ENCODE peak calls at places on chromosomes 13 and 19, in four cellular contexts. One of them, this sample, is unnamed.
A peak's percentile ranks its signal among the peaks of the same experiment; 100 is the strongest.

GRCh38 chr13:72638059-72638815 is 89.2 kb downstream of the MZT1 start:
- DNase-seq in CD4-positive, CD25-positive, alpha-beta regulatory T cell: no peak
- DNase-seq in fibroblast of lung: peak; percentile 53
- DNase-seq in aorta: no peak
- DNase-seq in this sample: no peak

GRCh38 chr13:99218545-99218944 is 17.9 kb downstream of the UBAC2 start:
- DNase-seq in CD4-positive, CD25-positive, alpha-beta regulatory T cell: no peak
- DNase-seq in aorta: no peak
- DNase-seq in fibroblast of lung: peak; percentile 19
- DNase-seq in this sample: peak; percentile 78

GRCh38 chr13:37587236-37587635 is 11.3 kb downstream of the POSTN start:
- DNase-seq in aorta: no peak
- DNase-seq in fibroblast of lung: no peak
- DNase-seq in CD4-positive, CD25-positive, alpha-beta regulatory T cell: no peak
- DNase-seq in this sample: no peak

GRCh38 chr13:36343766-36344165 is 2.4 kb downstream of the SPART start:
- DNase-seq in aorta: no peak
- DNase-seq in fibroblast of lung: no peak
- DNase-seq in CD4-positive, CD25-positive, alpha-beta regulatory T cell: no peak
- DNase-seq in this sample: no peak

GRCh38 chr13:47707414-47707813 is 293.7 kb downstream of the SUCLA2 start:
- DNase-seq in fibroblast of lung: no peak
- DNase-seq in CD4-positive, CD25-positive, alpha-beta regulatory T cell: no peak
- DNase-seq in aorta: no peak
- DNase-seq in this sample: no peak

GRCh38 chr19:49887653-49888477 is 8.8 kb downstream of the IL4I1 start:
- DNase-seq in aorta: no peak
- DNase-seq in CD4-positive, CD25-positive, alpha-beta regulatory T cell: no peak
- DNase-seq in fibroblast of lung: no peak
- DNase-seq in this sample: no peak

GRCh38 chr13:105031306-105031705 is 1504.2 kb downstream of the EFNB2 start:
- DNase-seq in aorta: no peak
- DNase-seq in fibroblast of lung: no peak
- DNase-seq in CD4-positive, CD25-positive, alpha-beta regulatory T cell: no peak
- DNase-seq in this sample: no peak

GRCh38 chr13:29801737-29802305 is 48.6 kb downstream of the UBL3 start:
- DNase-seq in fibroblast of lung: no peak
- DNase-seq in aorta: no peak
- DNase-seq in CD4-positive, CD25-positive, alpha-beta regulatory T cell: no peak
- DNase-seq in this sample: no peak

GRCh38 chr13:20473139-20473538 is 52.5 kb downstream of the CRYL1 start:
- DNase-seq in CD4-positive, CD25-positive, alpha-beta regulatory T cell: no peak
- DNase-seq in aorta: no peak
- DNase-seq in fibroblast of lung: no peak
- DNase-seq in this sample: no peak

GRCh38 chr13:34207334-34207733 is 389.4 kb downstream of the RFC3 start:
- DNase-seq in CD4-positive, CD25-positive, alpha-beta regulatory T cell: no peak
- DNase-seq in aorta: peak; percentile 56
- DNase-seq in fibroblast of lung: peak; percentile 94
- DNase-seq in this sample: peak; percentile 29

GRCh38 chr19:55641376-55642152 is 762 bp downstream of the ZNF580 start:
- DNase-seq in CD4-positive, CD25-positive, alpha-beta regulatory T cell: peak; percentile 34
- DNase-seq in aorta: peak; percentile 44
- DNase-seq in fibroblast of lung: peak; percentile 41
- DNase-seq in this sample: no peak

GRCh38 chr13:106377341-106377740 is 158.1 kb downstream of the EFNB2 start:
- DNase-seq in fibroblast of lung: no peak
- DNase-seq in CD4-positive, CD25-positive, alpha-beta regulatory T cell: no peak
- DNase-seq in aorta: no peak
- DNase-seq in this sample: no peak

GRCh38 chr13:21079761-21080730 is 18.7 kb upstream of the LATS2 start:
- DNase-seq in fibroblast of lung: peak; percentile 96
- DNase-seq in CD4-positive, CD25-positive, alpha-beta regulatory T cell: no peak
- DNase-seq in aorta: peak; percentile 59
- DNase-seq in this sample: peak; percentile 40

GRCh38 chr13:20090349-20090748 is 70.5 kb downstream of the GJA3 start:
- DNase-seq in aorta: no peak
- DNase-seq in fibroblast of lung: no peak
- DNase-seq in CD4-positive, CD25-positive, alpha-beta regulatory T cell: no peak
- DNase-seq in this sample: no peak

GRCh38 chr13:95262837-95263381 is 38.3 kb downstream of the ABCC4 start:
- DNase-seq in aorta: no peak
- DNase-seq in fibroblast of lung: no peak
- DNase-seq in CD4-positive, CD25-positive, alpha-beta regulatory T cell: no peak
- DNase-seq in this sample: no peak

GRCh38 chr13:76812971-76813691 is 73.1 kb downstream of the KCTD12 start:
- DNase-seq in fibroblast of lung: no peak
- DNase-seq in aorta: peak; percentile 81
- DNase-seq in CD4-positive, CD25-positive, alpha-beta regulatory T cell: no peak
- DNase-seq in this sample: peak; percentile 75

GRCh38 chr19:55179570-55180484 is at the start of gene SYT5:
- DNase-seq in fibroblast of lung: no peak
- DNase-seq in CD4-positive, CD25-positive, alpha-beta regulatory T cell: peak; percentile 57
- DNase-seq in aorta: no peak
- DNase-seq in this sample: no peak

GRCh38 chr19:39768334-39768733 is 10.3 kb upstream of the LEUTX start:
- DNase-seq in aorta: no peak
- DNase-seq in CD4-positive, CD25-positive, alpha-beta regulatory T cell: no peak
- DNase-seq in fibroblast of lung: no peak
- DNase-seq in this sample: no peak

GRCh38 chr19:55227241-55228014 is 1.1 kb downstream of the TMEM86B start:
- DNase-seq in aorta: peak; percentile 41
- DNase-seq in CD4-positive, CD25-positive, alpha-beta regulatory T cell: no peak
- DNase-seq in fibroblast of lung: no peak
- DNase-seq in this sample: no peak

GRCh38 chr13:20174656-20175405 is 14.0 kb upstream of the GJA3 start:
- DNase-seq in CD4-positive, CD25-positive, alpha-beta regulatory T cell: no peak
- DNase-seq in aorta: peak; percentile 88
- DNase-seq in fibroblast of lung: peak; percentile 94
- DNase-seq in this sample: peak; percentile 54

GRCh38 chr13:23289917-23290357 is 109.2 kb downstream of the SGCG start:
- DNase-seq in CD4-positive, CD25-positive, alpha-beta regulatory T cell: no peak
- DNase-seq in fibroblast of lung: peak; percentile 45
- DNase-seq in aorta: no peak
- DNase-seq in this sample: peak; percentile 32

GRCh38 chr13:108572782-108573211 is 56.6 kb upstream of the MYO16 start:
- DNase-seq in fibroblast of lung: no peak
- DNase-seq in aorta: no peak
- DNase-seq in CD4-positive, CD25-positive, alpha-beta regulatory T cell: no peak
- DNase-seq in this sample: no peak

DNA sequence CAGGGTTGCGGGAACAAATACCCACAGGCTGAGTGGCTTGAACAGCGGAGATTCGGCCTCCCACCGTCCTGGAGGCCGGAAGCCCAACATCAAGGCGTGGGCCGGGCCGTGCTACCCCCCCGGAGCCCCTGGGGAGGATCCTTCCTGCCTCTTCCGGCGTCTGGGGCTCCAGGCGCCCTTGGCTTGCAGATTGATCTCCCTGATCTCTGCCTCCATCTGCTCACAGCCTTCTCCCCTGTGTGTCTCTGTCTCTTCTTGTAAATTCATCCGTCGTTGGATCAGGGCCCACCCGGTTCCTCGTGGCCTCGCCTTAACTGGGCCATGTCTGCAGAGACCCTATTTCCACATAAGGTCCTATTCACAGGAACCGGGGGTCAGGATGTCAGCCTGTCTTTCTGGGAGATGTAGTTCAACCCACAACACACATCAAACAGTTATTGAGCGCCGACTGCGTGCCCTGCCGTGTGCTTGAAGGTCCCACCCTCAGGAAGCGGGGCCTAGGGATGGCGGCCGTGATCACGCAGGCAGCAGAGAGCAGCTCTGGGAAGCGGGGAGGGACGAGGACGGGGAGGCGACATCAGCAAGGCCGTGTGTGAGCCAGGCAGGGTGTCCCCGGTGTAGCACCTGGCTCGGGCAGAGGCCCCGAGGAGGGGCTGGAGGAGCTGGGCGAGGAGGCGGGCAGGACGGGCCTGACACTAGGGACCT is 21.3 kb downstream of the HCN2 start:
- DNase-seq in fibroblast of lung: peak; percentile 89
- DNase-seq in aorta: no peak
- DNase-seq in CD4-positive, CD25-positive, alpha-beta regulatory T cell: peak; percentile 55
- DNase-seq in this sample: peak; percentile 74
- H3K27ac ChIP-seq in fibroblast of lung: peak overlapping the region; percentile 78
- H3K27ac ChIP-seq in aorta: no peak overlapping the region
- H3K27ac ChIP-seq in CD4-positive, CD25-positive, alpha-beta regulatory T cell: peak overlapping the region; percentile 69
- H3K27ac ChIP-seq in this sample: peak overlapping the region; percentile 41

DNA sequence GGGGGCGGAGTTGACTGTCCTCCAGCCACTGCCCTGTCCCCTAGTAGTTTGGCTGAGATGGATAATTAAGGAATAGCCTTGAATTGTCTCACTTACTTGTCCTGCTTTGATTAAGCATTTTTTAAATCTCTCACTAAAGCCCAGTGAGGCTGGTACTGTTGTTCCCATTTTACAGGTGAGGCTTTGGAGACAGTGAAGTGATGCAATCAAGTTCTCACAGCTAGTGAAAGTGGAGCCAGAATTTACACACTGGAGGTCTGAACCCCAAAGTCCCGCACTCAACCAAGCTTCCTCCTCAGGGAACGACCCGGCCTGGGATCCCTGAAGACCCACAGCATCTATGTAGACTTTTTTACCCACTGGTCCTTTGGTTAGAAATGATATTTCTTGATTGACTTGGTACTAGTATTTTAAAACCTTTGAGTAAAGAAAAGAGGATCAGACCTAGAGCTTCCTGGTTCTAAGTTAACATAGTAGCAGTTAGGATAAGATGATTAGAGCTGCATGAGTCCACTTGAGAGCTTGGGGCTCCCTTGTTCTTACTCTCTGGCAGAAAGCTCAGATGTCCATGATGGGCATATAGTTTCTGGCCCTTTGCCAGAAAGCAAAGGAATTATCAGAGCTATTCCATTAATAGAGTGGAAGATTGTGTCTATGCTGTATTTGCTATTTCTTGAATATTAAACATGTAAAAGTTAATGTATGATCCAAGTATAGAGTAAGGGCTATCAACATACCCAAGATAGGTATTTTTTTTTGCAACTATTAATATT is 154.3 kb downstream of the LMO7 start:
- DNase-seq in fibroblast of lung: no peak
- DNase-seq in CD4-positive, CD25-positive, alpha-beta regulatory T cell: no peak
- DNase-seq in aorta: no peak
- DNase-seq in this sample: no peak
- H3K27ac ChIP-seq in fibroblast of lung: no peak overlapping the region
- H3K27ac ChIP-seq in CD4-positive, CD25-positive, alpha-beta regulatory T cell: no peak overlapping the region
- H3K27ac ChIP-seq in aorta: peak overlapping the region; percentile 41
- H3K27ac ChIP-seq in this sample: peak overlapping the region; percentile 66

GRCh38 chr13:110138009-110138699 is 168.8 kb downstream of the COL4A1 start:
- DNase-seq in CD4-positive, CD25-positive, alpha-beta regulatory T cell: no peak
- DNase-seq in fibroblast of lung: peak; percentile 82
- DNase-seq in aorta: peak; percentile 87
- DNase-seq in this sample: peak; percentile 83

GRCh38 chr13:110137677-110138008 is 169.3 kb downstream of the COL4A1 start:
- DNase-seq in CD4-positive, CD25-positive, alpha-beta regulatory T cell: no peak
- DNase-seq in aorta: no peak
- DNase-seq in fibroblast of lung: no peak
- DNase-seq in this sample: peak; percentile 75

GRCh38 chr13:110140099-110140498 is 166.9 kb downstream of the COL4A1 start:
- DNase-seq in aorta: no peak
- DNase-seq in fibroblast of lung: no peak
- DNase-seq in CD4-positive, CD25-positive, alpha-beta regulatory T cell: no peak
- DNase-seq in this sample: no peak

GRCh38 chr13:110136660-110137585 is 170.0 kb downstream of the COL4A1 start:
- DNase-seq in CD4-positive, CD25-positive, alpha-beta regulatory T cell: no peak
- DNase-seq in aorta: no peak
- DNase-seq in fibroblast of lung: no peak
- DNase-seq in this sample: peak; percentile 54

GRCh38 chr13:110138700-110139036 is 168.3 kb downstream of the COL4A1 start:
- DNase-seq in aorta: no peak
- DNase-seq in fibroblast of lung: no peak
- DNase-seq in CD4-positive, CD25-positive, alpha-beta regulatory T cell: no peak
- DNase-seq in this sample: no peak
- H3K27ac ChIP-seq in aorta: peak overlapping the region; percentile 32
- H3K27ac ChIP-seq in fibroblast of lung: peak overlapping the region; percentile 34
- H3K27ac ChIP-seq in CD4-positive, CD25-positive, alpha-beta regulatory T cell: no peak overlapping the region
- H3K27ac ChIP-seq in this sample: peak overlapping the region; percentile 36

DNA sequence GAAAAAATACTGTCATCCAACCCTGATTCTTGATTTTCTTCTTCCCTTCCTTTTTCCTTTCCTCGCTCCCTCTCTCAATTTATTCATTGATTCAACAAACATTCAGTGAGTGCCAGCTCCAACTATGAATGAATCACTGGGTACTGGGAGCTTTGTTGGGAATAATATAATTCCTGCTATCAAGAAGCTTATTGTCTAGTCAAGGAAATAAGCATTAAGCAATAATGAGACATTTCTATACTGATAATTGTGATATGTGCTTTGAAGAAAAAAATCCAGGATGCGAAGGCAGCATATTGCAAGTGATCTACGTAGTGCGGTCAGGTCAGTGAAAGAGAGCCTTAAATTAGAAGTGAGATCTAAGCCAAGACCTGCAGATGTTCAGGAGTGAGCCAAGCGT is 253.6 kb downstream of the LHFPL6 start:
- DNase-seq in fibroblast of lung: peak; percentile 8
- DNase-seq in CD4-positive, CD25-positive, alpha-beta regulatory T cell: no peak
- DNase-seq in aorta: no peak
- DNase-seq in this sample: no peak
- H3K27ac ChIP-seq in fibroblast of lung: no peak overlapping the region
- H3K27ac ChIP-seq in CD4-positive, CD25-positive, alpha-beta regulatory T cell: no peak overlapping the region
- H3K27ac ChIP-seq in aorta: no peak overlapping the region
- H3K27ac ChIP-seq in this sample: peak overlapping the region; percentile 73

GRCh38 chr19:3335431-3336350 is 30.7 kb upstream of the NFIC start:
- DNase-seq in fibroblast of lung: peak; percentile 41
- DNase-seq in CD4-positive, CD25-positive, alpha-beta regulatory T cell: no peak
- DNase-seq in aorta: peak; percentile 81
- DNase-seq in this sample: peak; percentile 43

GRCh38 chr19:3338541-3339181 is 27.7 kb upstream of the NFIC start:
- DNase-seq in CD4-positive, CD25-positive, alpha-beta regulatory T cell: peak; percentile 75
- DNase-seq in aorta: peak; percentile 67
- DNase-seq in fibroblast of lung: no peak
- DNase-seq in this sample: no peak

GRCh38 chr19:3336680-3337523 is 29.5 kb upstream of the NFIC start:
- DNase-seq in CD4-positive, CD25-positive, alpha-beta regulatory T cell: no peak
- DNase-seq in aorta: peak; percentile 93
- DNase-seq in fibroblast of lung: peak; percentile 49
- DNase-seq in this sample: peak; percentile 89

GRCh38 chr19:3333662-3334061 is 32.7 kb upstream of the NFIC start:
- DNase-seq in CD4-positive, CD25-positive, alpha-beta regulatory T cell: no peak
- DNase-seq in fibroblast of lung: no peak
- DNase-seq in aorta: no peak
- DNase-seq in this sample: no peak

DNA sequence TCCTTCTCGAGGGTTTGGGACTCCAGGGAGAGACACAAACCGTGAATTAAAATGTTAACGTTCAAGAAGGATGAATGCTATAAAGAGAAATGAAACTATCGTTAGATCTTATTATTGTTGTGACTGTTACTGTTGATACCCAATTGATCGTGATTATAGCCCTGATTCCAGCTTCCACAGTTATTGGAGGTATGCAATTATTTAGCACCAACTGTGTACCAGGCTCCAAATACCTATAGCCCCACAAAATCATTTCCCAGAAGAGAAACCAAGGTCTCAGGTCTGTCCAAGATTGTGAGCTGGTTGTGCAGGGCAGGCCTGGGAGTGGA is 30.1 kb upstream of the NFIC start:
- DNase-seq in aorta: no peak
- DNase-seq in CD4-positive, CD25-positive, alpha-beta regulatory T cell: no peak
- DNase-seq in fibroblast of lung: no peak
- DNase-seq in this sample: no peak
- H3K27ac ChIP-seq in aorta: peak overlapping the region; percentile 97
- H3K27ac ChIP-seq in CD4-positive, CD25-positive, alpha-beta regulatory T cell: no peak overlapping the region
- H3K27ac ChIP-seq in fibroblast of lung: peak overlapping the region; percentile 75
- H3K27ac ChIP-seq in this sample: peak overlapping the region; percentile 92

GRCh38 chr19:7895565-7895964 is 7.3 kb downstream of the LRRC8E start:
- DNase-seq in CD4-positive, CD25-positive, alpha-beta regulatory T cell: no peak
- DNase-seq in aorta: no peak
- DNase-seq in fibroblast of lung: no peak
- DNase-seq in this sample: no peak
- H3K27ac ChIP-seq in CD4-positive, CD25-positive, alpha-beta regulatory T cell: no peak overlapping the region
- H3K27ac ChIP-seq in aorta: no peak overlapping the region
- H3K27ac ChIP-seq in fibroblast of lung: no peak overlapping the region
- H3K27ac ChIP-seq in this sample: no peak overlapping the region